ENCODE peak calls at places on chromosomes 2 and 18, in eight cellular contexts. Q is activated T-helper 1 cell treated with anti-CD3 and anti-CD28 coated beads, Interleukin-2, amount 50 U/mL, for 16 hours; H is naive thymus-derived CD4-positive, alpha-beta T cell; W is transverse colon; P is NCI-H2081; O is AG04449; J is Daoy; R is right atrium auricular region. U is an unnamed sample.

GRCh38 chr2:113157108-113157896 is 16.5 kb upstream of the PSD4 start:
- DNase-seq in J (peak; percentile 35), Q (no peak), R (peak; percentile 47), P (peak; percentile 75), O (no peak), W (peak; percentile 77), H (no peak), U (peak; percentile 82)

GRCh38 chr2:43405829-43406228 is 179.4 kb upstream of the ZFP36L2 start:
- DNase-seq in R (no peak), H (no peak), J (no peak), P (no peak), Q (no peak), O (no peak), W (no peak), U (no peak)

GRCh38 chr18:23626451-23627279 is 36.0 kb downstream of the ANKRD29 start:
- DNase-seq in J (peak; percentile 51), Q (no peak), H (no peak), O (no peak), W (no peak), P (no peak), R (no peak), U (no peak)

GRCh38 chr2:231043796-231044195 is 6.5 kb downstream of the C2orf72 start:
- DNase-seq in P (no peak), H (no peak), W (no peak), R (no peak), O (no peak), Q (no peak), J (no peak), U (no peak)

GRCh38 chr2:159093496-159093895 is 125.1 kb downstream of the TANC1 start:
- DNase-seq in O (no peak), W (peak; percentile 29), P (no peak), R (no peak), J (no peak), H (no peak), Q (no peak), U (no peak)

GRCh38 chr2:29632018-29632417 is 289.4 kb downstream of the ALK start:
- DNase-seq in P (no peak), J (peak; percentile 37), O (no peak), W (no peak), R (no peak), Q (no peak), H (no peak), U (no peak)

GRCh38 chr2:4561206-4561605 is 857.8 kb downstream of the DCDC2C start:
- DNase-seq in P (no peak), O (no peak), Q (no peak), H (no peak), R (no peak), J (no peak), W (no peak), U (no peak)

GRCh38 chr2:205704101-205704741 is 21.9 kb downstream of the NRP2 start:
- DNase-seq in R (no peak), J (peak; percentile 68), W (peak; percentile 41), O (no peak), H (no peak), Q (no peak), P (no peak), U (peak; percentile 39)

GRCh38 chr2:19321946-19322345 is 36.5 kb downstream of the OSR1 start:
- DNase-seq in Q (no peak), J (no peak), P (no peak), O (no peak), W (no peak), R (no peak), H (no peak), U (no peak)

GRCh38 chr2:162301151-162301804 is 17.2 kb downstream of the IFIH1 start:
- DNase-seq in P (peak; percentile 77), Q (peak; percentile 6), W (peak; percentile 44), H (peak; percentile 32), O (peak; percentile 14), J (peak; percentile 34), R (no peak), U (no peak)

U was measured in mucosa of descending colon.